ENCODE peak calls at places on chromosomes 3 and 15, in eight cellular contexts. One of them, this sample, is unnamed.

GRCh38 chr3:29711255-29711771 is 430.4 kb downstream of the RBMS3 start:
- DNase-seq in pons: no peak
- DNase-seq in aorta: no peak
- DNase-seq in NCI-H2029: no peak
- DNase-seq in RCC 7860: no peak
- DNase-seq in kidney tubule cell: no peak
- DNase-seq in MM.1S: no peak
- DNase-seq in GM19239: no peak
- DNase-seq in this sample: no peak

GRCh38 chr3:186354100-186354499 is 7.9 kb downstream of the DGKG start:
- DNase-seq in kidney tubule cell: no peak
- DNase-seq in RCC 7860: no peak
- DNase-seq in pons: no peak
- DNase-seq in aorta: no peak
- DNase-seq in NCI-H2029: no peak
- DNase-seq in MM.1S: no peak
- DNase-seq in GM19239: no peak
- DNase-seq in this sample: no peak

GRCh38 chr3:183252973-183253363 is at the start of gene B3GNT5:
- DNase-seq in kidney tubule cell: peak
- DNase-seq in pons: no peak
- DNase-seq in GM19239: no peak
- DNase-seq in RCC 7860: no peak
- DNase-seq in MM.1S: no peak
- DNase-seq in NCI-H2029: peak
- DNase-seq in aorta: peak
- DNase-seq in this sample: no peak

GRCh38 chr15:74036271-74037170 is 42.0 kb downstream of the PML start:
- DNase-seq in NCI-H2029: no peak
- DNase-seq in aorta: no peak
- DNase-seq in RCC 7860: peak
- DNase-seq in GM19239: no peak
- DNase-seq in pons: peak
- DNase-seq in MM.1S: no peak
- DNase-seq in kidney tubule cell: peak
- DNase-seq in this sample: no peak

GRCh38 chr3:142319094-142319493 is 93.7 kb upstream of the GK5 start:
- DNase-seq in RCC 7860: peak
- DNase-seq in MM.1S: no peak
- DNase-seq in NCI-H2029: no peak
- DNase-seq in aorta: no peak
- DNase-seq in pons: no peak
- DNase-seq in GM19239: no peak
- DNase-seq in kidney tubule cell: peak
- DNase-seq in this sample: no peak

GRCh38 chr3:112378989-112379692 is 46.2 kb downstream of the CD200 start:
- DNase-seq in pons: no peak
- DNase-seq in kidney tubule cell: peak
- DNase-seq in aorta: no peak
- DNase-seq in GM19239: no peak
- DNase-seq in NCI-H2029: no peak
- DNase-seq in RCC 7860: peak
- DNase-seq in MM.1S: no peak
- DNase-seq in this sample: no peak

GRCh38 chr15:98322551-98322950 is 325.8 kb upstream of the IGF1R start:
- DNase-seq in GM19239: no peak
- DNase-seq in MM.1S: no peak
- DNase-seq in NCI-H2029: no peak
- DNase-seq in kidney tubule cell: peak
- DNase-seq in aorta: no peak
- DNase-seq in RCC 7860: no peak
- DNase-seq in pons: no peak
- DNase-seq in this sample: no peak

GRCh38 chr3:71504250-71505036 is 79.1 kb downstream of the FOXP1 start:
- DNase-seq in kidney tubule cell: peak
- DNase-seq in aorta: peak
- DNase-seq in NCI-H2029: no peak
- DNase-seq in GM19239: no peak
- DNase-seq in RCC 7860: peak
- DNase-seq in MM.1S: no peak
- DNase-seq in pons: no peak
- DNase-seq in this sample: peak

GRCh38 chr15:95262866-95263564 is 1031.7 kb downstream of the MCTP2 start:
- DNase-seq in pons: no peak
- DNase-seq in GM19239: no peak
- DNase-seq in NCI-H2029: no peak
- DNase-seq in kidney tubule cell: peak
- DNase-seq in RCC 7860: no peak
- DNase-seq in aorta: no peak
- DNase-seq in MM.1S: no peak
- DNase-seq in this sample: no peak

GRCh38 chr3:184652465-184652864 is 59.4 kb downstream of the MAGEF1 start:
- DNase-seq in MM.1S: no peak
- DNase-seq in RCC 7860: no peak
- DNase-seq in kidney tubule cell: peak
- DNase-seq in aorta: no peak
- DNase-seq in NCI-H2029: no peak
- DNase-seq in pons: no peak
- DNase-seq in GM19239: no peak
- DNase-seq in this sample: no peak

GRCh38 chr3:149620291-149621020 is 37.4 kb downstream of the WWTR1 start:
- DNase-seq in aorta: no peak
- DNase-seq in MM.1S: no peak
- DNase-seq in RCC 7860: no peak
- DNase-seq in NCI-H2029: no peak
- DNase-seq in kidney tubule cell: no peak
- DNase-seq in pons: no peak
- DNase-seq in GM19239: no peak
- DNase-seq in this sample: no peak

GRCh38 chr15:46543626-46544025 is 908.8 kb downstream of the SQOR start:
- DNase-seq in pons: no peak
- DNase-seq in aorta: no peak
- DNase-seq in NCI-H2029: no peak
- DNase-seq in RCC 7860: no peak
- DNase-seq in GM19239: no peak
- DNase-seq in MM.1S: no peak
- DNase-seq in kidney tubule cell: no peak
- DNase-seq in this sample: no peak

GRCh38 chr3:139906441-139906840 is 28.5 kb upstream of the CLSTN2 start:
- DNase-seq in NCI-H2029: no peak
- DNase-seq in kidney tubule cell: peak
- DNase-seq in pons: no peak
- DNase-seq in aorta: no peak
- DNase-seq in MM.1S: no peak
- DNase-seq in GM19239: no peak
- DNase-seq in RCC 7860: peak
- DNase-seq in this sample: no peak

GRCh38 chr3:44348993-44349392 is 10.4 kb downstream of the TCAIM start:
- DNase-seq in RCC 7860: no peak
- DNase-seq in pons: no peak
- DNase-seq in kidney tubule cell: no peak
- DNase-seq in NCI-H2029: no peak
- DNase-seq in MM.1S: no peak
- DNase-seq in GM19239: no peak
- DNase-seq in aorta: no peak
- DNase-seq in this sample: no peak

GRCh38 chr3:87765256-87765655 is 293.5 kb downstream of the CGGBP1 start:
- DNase-seq in aorta: no peak
- DNase-seq in pons: no peak
- DNase-seq in NCI-H2029: no peak
- DNase-seq in MM.1S: no peak
- DNase-seq in GM19239: no peak
- DNase-seq in RCC 7860: no peak
- DNase-seq in kidney tubule cell: no peak
- DNase-seq in this sample: no peak

GRCh38 chr15:43527802-43528541 is 10.6 kb downstream of the MAP1A start:
- DNase-seq in kidney tubule cell: no peak
- DNase-seq in aorta: no peak
- DNase-seq in MM.1S: no peak
- DNase-seq in pons: no peak
- DNase-seq in GM19239: no peak
- DNase-seq in NCI-H2029: no peak
- DNase-seq in RCC 7860: no peak
- DNase-seq in this sample: no peak

GRCh38 chr3:135918600-135918999 is 46.9 kb upstream of the PPP2R3A start:
- DNase-seq in NCI-H2029: no peak
- DNase-seq in aorta: no peak
- DNase-seq in MM.1S: no peak
- DNase-seq in kidney tubule cell: peak
- DNase-seq in GM19239: no peak
- DNase-seq in RCC 7860: peak
- DNase-seq in pons: peak
- DNase-seq in this sample: no peak

GRCh38 chr15:76239786-76240185 is 71.5 kb downstream of the ETFA start:
- DNase-seq in GM19239: no peak
- DNase-seq in kidney tubule cell: no peak
- DNase-seq in aorta: no peak
- DNase-seq in pons: no peak
- DNase-seq in RCC 7860: no peak
- DNase-seq in NCI-H2029: no peak
- DNase-seq in MM.1S: no peak
- DNase-seq in this sample: no peak

GRCh38 chr3:127139601-127140500 is 53.1 kb upstream of the PRR23E start:
- DNase-seq in NCI-H2029: no peak
- DNase-seq in kidney tubule cell: no peak
- DNase-seq in aorta: no peak
- DNase-seq in pons: no peak
- DNase-seq in MM.1S: no peak
- DNase-seq in RCC 7860: no peak
- DNase-seq in GM19239: no peak
- DNase-seq in this sample: no peak

GRCh38 chr15:50424066-50424890 is at the start of gene USP8:
- DNase-seq in NCI-H2029: peak
- DNase-seq in RCC 7860: peak
- DNase-seq in aorta: peak
- DNase-seq in kidney tubule cell: peak
- DNase-seq in pons: peak
- DNase-seq in GM19239: peak
- DNase-seq in MM.1S: peak
- DNase-seq in this sample: peak

GRCh38 chr15:47870956-47871625 is 153.8 kb downstream of the SEMA6D start:
- DNase-seq in kidney tubule cell: peak
- DNase-seq in aorta: no peak
- DNase-seq in pons: peak
- DNase-seq in RCC 7860: peak
- DNase-seq in GM19239: no peak
- DNase-seq in NCI-H2029: peak
- DNase-seq in MM.1S: no peak
- DNase-seq in this sample: no peak

GRCh38 chr3:13132281-13132680 is 59.1 kb upstream of the IQSEC1 start:
- DNase-seq in GM19239: no peak
- DNase-seq in kidney tubule cell: no peak
- DNase-seq in MM.1S: no peak
- DNase-seq in pons: no peak
- DNase-seq in RCC 7860: no peak
- DNase-seq in NCI-H2029: no peak
- DNase-seq in aorta: peak
- DNase-seq in this sample: no peak

GRCh38 chr3:50226888-50227389 is 9.1 kb upstream of the GNAI2 start:
- DNase-seq in MM.1S: peak
- DNase-seq in pons: peak
- DNase-seq in kidney tubule cell: peak
- DNase-seq in NCI-H2029: no peak
- DNase-seq in aorta: peak
- DNase-seq in GM19239: no peak
- DNase-seq in RCC 7860: no peak
- DNase-seq in this sample: no peak

GRCh38 chr3:34075975-34076374 is 277.5 kb downstream of the PDCD6IP start:
- DNase-seq in aorta: peak
- DNase-seq in NCI-H2029: no peak
- DNase-seq in GM19239: no peak
- DNase-seq in kidney tubule cell: no peak
- DNase-seq in pons: no peak
- DNase-seq in MM.1S: no peak
- DNase-seq in RCC 7860: no peak
- DNase-seq in this sample: no peak

GRCh38 chr15:54032066-54032465 is 53.8 kb downstream of the UNC13C start:
- DNase-seq in pons: no peak
- DNase-seq in GM19239: no peak
- DNase-seq in NCI-H2029: no peak
- DNase-seq in kidney tubule cell: no peak
- DNase-seq in MM.1S: no peak
- DNase-seq in RCC 7860: no peak
- DNase-seq in aorta: no peak
- DNase-seq in this sample: no peak

GRCh38 chr15:73464602-73465001 is 21.6 kb downstream of the REC114 start:
- DNase-seq in MM.1S: no peak
- DNase-seq in RCC 7860: no peak
- DNase-seq in kidney tubule cell: no peak
- DNase-seq in aorta: no peak
- DNase-seq in pons: no peak
- DNase-seq in GM19239: peak
- DNase-seq in NCI-H2029: no peak
- DNase-seq in this sample: no peak

GRCh38 chr3:158355623-158356588 is 215.1 kb upstream of the MLF1 start:
- DNase-seq in MM.1S: peak
- DNase-seq in GM19239: no peak
- DNase-seq in NCI-H2029: no peak
- DNase-seq in pons: no peak
- DNase-seq in kidney tubule cell: no peak
- DNase-seq in RCC 7860: no peak
- DNase-seq in aorta: no peak
- DNase-seq in this sample: no peak

GRCh38 chr15:67090297-67091072 is 25.1 kb downstream of the SMAD3 start:
- DNase-seq in RCC 7860: no peak
- DNase-seq in GM19239: no peak
- DNase-seq in pons: no peak
- DNase-seq in kidney tubule cell: no peak
- DNase-seq in aorta: peak
- DNase-seq in MM.1S: no peak
- DNase-seq in NCI-H2029: no peak
- DNase-seq in this sample: no peak